ENCODE peak calls at places on chromosome 7, in four cellular contexts. One of them, this sample, is unnamed.

GRCh38 chr7:33754933-33755928 is 150.1 kb upstream of the BMPER start:
- DNase-seq in CD8-positive, alpha-beta T cell: no peak
- DNase-seq in endodermal cell: no peak
- DNase-seq in transverse colon: no peak
- DNase-seq in this sample: no peak

GRCh38 chr7:127708788-127709187 is 56.8 kb downstream of the SND1 start:
- DNase-seq in CD8-positive, alpha-beta T cell: peak; percentile 58
- DNase-seq in transverse colon: peak; percentile 75
- DNase-seq in endodermal cell: peak; percentile 90
- DNase-seq in this sample: no peak

GRCh38 chr7:141073173-141073640 is 657 bp upstream of the TMEM178B start:
- DNase-seq in CD8-positive, alpha-beta T cell: no peak
- DNase-seq in endodermal cell: peak; percentile 89
- DNase-seq in transverse colon: peak; percentile 9
- DNase-seq in this sample: no peak

GRCh38 chr7:144780071-144780608 is 55.7 kb downstream of the TPK1 start:
- DNase-seq in endodermal cell: no peak
- DNase-seq in transverse colon: no peak
- DNase-seq in CD8-positive, alpha-beta T cell: no peak
- DNase-seq in this sample: no peak

GRCh38 chr7:22730921-22731654 is 4.1 kb downstream of the IL6 start:
- DNase-seq in transverse colon: no peak
- DNase-seq in CD8-positive, alpha-beta T cell: no peak
- DNase-seq in endodermal cell: no peak
- DNase-seq in this sample: no peak

GRCh38 chr7:128253701-128254100 is 12.6 kb downstream of the LEP start:
- DNase-seq in CD8-positive, alpha-beta T cell: no peak
- DNase-seq in endodermal cell: no peak
- DNase-seq in transverse colon: no peak
- DNase-seq in this sample: no peak

GRCh38 chr7:155297517-155298287 is at the start of gene INSIG1:
- DNase-seq in transverse colon: peak; percentile 95
- DNase-seq in CD8-positive, alpha-beta T cell: peak; percentile 90
- DNase-seq in endodermal cell: peak; percentile 96
- DNase-seq in this sample: peak; percentile 91

GRCh38 chr7:103609778-103610177 is 163.8 kb upstream of the SLC26A5 start:
- DNase-seq in transverse colon: no peak
- DNase-seq in CD8-positive, alpha-beta T cell: no peak
- DNase-seq in endodermal cell: no peak
- DNase-seq in this sample: no peak

GRCh38 chr7:84236398-84236797 is 41.8 kb upstream of the SEMA3A start:
- DNase-seq in transverse colon: no peak
- DNase-seq in endodermal cell: no peak
- DNase-seq in CD8-positive, alpha-beta T cell: no peak
- DNase-seq in this sample: no peak

GRCh38 chr7:40099837-40100236 is 34.6 kb downstream of the MPLKIP start:
- DNase-seq in endodermal cell: no peak
- DNase-seq in CD8-positive, alpha-beta T cell: no peak
- DNase-seq in transverse colon: no peak
- DNase-seq in this sample: no peak

GRCh38 chr7:80831996-80832395 is 86.9 kb downstream of the SEMA3C start:
- DNase-seq in endodermal cell: no peak
- DNase-seq in transverse colon: no peak
- DNase-seq in CD8-positive, alpha-beta T cell: no peak
- DNase-seq in this sample: no peak

GRCh38 chr7:602341-603141 is 82.9 kb upstream of the PDGFA start:
- DNase-seq in endodermal cell: peak; percentile 59
- DNase-seq in transverse colon: peak; percentile 21
- DNase-seq in CD8-positive, alpha-beta T cell: no peak
- DNase-seq in this sample: peak; percentile 81

GRCh38 chr7:31099451-31100444 is 47.6 kb downstream of the ADCYAP1R1 start:
- DNase-seq in CD8-positive, alpha-beta T cell: no peak
- DNase-seq in transverse colon: no peak
- DNase-seq in endodermal cell: peak; percentile 24
- DNase-seq in this sample: peak; percentile 52

GRCh38 chr7:69994907-69995542 is 396.8 kb downstream of the AUTS2 start:
- DNase-seq in CD8-positive, alpha-beta T cell: no peak
- DNase-seq in transverse colon: no peak
- DNase-seq in endodermal cell: no peak
- DNase-seq in this sample: no peak

GRCh38 chr7:70285176-70285575 is 686.9 kb downstream of the AUTS2 start:
- DNase-seq in transverse colon: no peak
- DNase-seq in endodermal cell: no peak
- DNase-seq in CD8-positive, alpha-beta T cell: no peak
- DNase-seq in this sample: no peak

GRCh38 chr7:117347962-117348672 is 25.3 kb upstream of the WNT2 start:
- DNase-seq in CD8-positive, alpha-beta T cell: no peak
- DNase-seq in endodermal cell: no peak
- DNase-seq in transverse colon: no peak
- DNase-seq in this sample: no peak

GRCh38 chr7:47804767-47805545 is 143.3 kb downstream of the PKD1L1 start:
- DNase-seq in transverse colon: no peak
- DNase-seq in endodermal cell: peak; percentile 31
- DNase-seq in CD8-positive, alpha-beta T cell: no peak
- DNase-seq in this sample: no peak

GRCh38 chr7:130888017-130888371 is 154.0 kb upstream of the KLF14 start:
- DNase-seq in endodermal cell: no peak
- DNase-seq in transverse colon: no peak
- DNase-seq in CD8-positive, alpha-beta T cell: no peak
- DNase-seq in this sample: no peak
- H3K27ac ChIP-seq in endodermal cell: no peak overlapping the region
- H3K27ac ChIP-seq in transverse colon: peak overlapping the region; percentile 50
- H3K27ac ChIP-seq in CD8-positive, alpha-beta T cell: no peak overlapping the region
- H3K27ac ChIP-seq in this sample: peak overlapping the region; percentile 11

GRCh38 chr7:132830941-132831340 is 250.9 kb downstream of the CHCHD3 start:
- DNase-seq in transverse colon: no peak
- DNase-seq in CD8-positive, alpha-beta T cell: no peak
- DNase-seq in endodermal cell: no peak
- DNase-seq in this sample: no peak
- TF ChIP-seq CTCF in transverse colon: no peak
- TF ChIP-seq CTCF in CD8-positive, alpha-beta T cell: no peak
- TF ChIP-seq CTCF in endodermal cell: no peak
- TF ChIP-seq CTCF in this sample: no peak

DNA sequence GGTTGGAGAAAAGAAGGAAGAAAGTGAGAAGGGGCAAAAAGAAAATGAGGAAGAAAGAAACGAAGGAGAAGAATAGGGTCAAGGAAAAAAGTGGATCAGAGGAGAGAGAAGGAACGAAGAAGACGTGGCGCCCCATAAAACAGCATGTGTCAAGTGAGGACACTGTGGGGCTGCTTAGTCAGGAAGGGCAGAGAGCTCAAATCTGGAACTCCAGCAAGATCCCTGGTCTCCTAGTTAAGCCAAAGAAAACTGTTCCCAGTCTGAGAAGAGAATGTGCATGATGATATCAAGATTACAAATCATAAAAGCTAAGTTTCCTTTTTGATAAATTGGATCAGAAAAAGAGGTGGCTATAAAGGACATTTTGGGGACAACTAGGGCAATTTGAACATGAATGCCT is 33.0 kb downstream of the CREB3L2 start:
- DNase-seq in endodermal cell: no peak
- DNase-seq in CD8-positive, alpha-beta T cell: no peak
- DNase-seq in transverse colon: no peak
- DNase-seq in this sample: no peak
- H3K27ac ChIP-seq in endodermal cell: no peak overlapping the region
- H3K27ac ChIP-seq in CD8-positive, alpha-beta T cell: no peak overlapping the region
- H3K27ac ChIP-seq in transverse colon: peak overlapping the region; percentile 72
- H3K27ac ChIP-seq in this sample: peak overlapping the region; percentile 87

GRCh38 chr7:29243777-29244655 is 49.4 kb downstream of the CHN2 start:
- DNase-seq in endodermal cell: peak; percentile 87
- DNase-seq in transverse colon: no peak
- DNase-seq in CD8-positive, alpha-beta T cell: peak; percentile 11
- DNase-seq in this sample: no peak
- TF ChIP-seq CTCF in endodermal cell: peak; percentile 81
- TF ChIP-seq CTCF in transverse colon: no peak
- TF ChIP-seq CTCF in CD8-positive, alpha-beta T cell: no peak
- TF ChIP-seq CTCF in this sample: no peak